ENCODE peak calls at places on chromosomes 4 and X, in four cellular contexts. H is GM12878, E is HepG2, Q is K562. C is an unnamed sample.

GRCh38 chrX:49053223-49054072 is 5.4 kb upstream of the CCDC120 start:
- DNase-seq in E (peak; percentile 45), Q (peak; percentile 80), H (no peak), C (peak; percentile 90)

GRCh38 chr4:147863808-147864472 is 132.1 kb downstream of the ARHGAP10 start:
- DNase-seq in Q (no peak), E (no peak), H (no peak), C (no peak)

GRCh38 chrX:16786791-16787735 is 797 bp downstream of the TXLNG start:
- DNase-seq in E (no peak), Q (peak; percentile 55), H (no peak), C (peak; percentile 68)

GRCh38 chr4:56305390-56305789 is 81.9 kb downstream of the AASDH start:
- DNase-seq in Q (no peak), E (peak; percentile 10), H (no peak), C (no peak)

GRCh38 chrX:150871341-150871811 is 27.1 kb downstream of the CD99L2 start:
- DNase-seq in E (no peak), H (no peak), Q (no peak), C (no peak)

GRCh38 chrX:9905288-9905687 is 61.9 kb upstream of the CLDN34 start:
- DNase-seq in Q (no peak), E (no peak), H (no peak), C (no peak)

GRCh38 chr4:13888112-13888511 is 260.6 kb upstream of the BOD1L1 start:
- DNase-seq in Q (no peak), E (no peak), H (no peak), C (no peak)

GRCh38 chr4:164977243-164978164 is at the start of gene TRIM61:
- DNase-seq in Q (peak; percentile 11), E (no peak), H (peak; percentile 54), C (peak; percentile 11)

GRCh38 chrX:73836956-73837477 is 274.0 kb downstream of the CHIC1 start:
- DNase-seq in H (no peak), E (no peak), Q (no peak), C (no peak)

GRCh38 chr4:158914178-158914577 is 145.4 kb downstream of the FNIP2 start:
- DNase-seq in E (no peak), H (no peak), Q (no peak), C (no peak)

GRCh38 chr4:144449623-144450022 is 196.3 kb upstream of the HHIP start:
- DNase-seq in H (no peak), E (no peak), Q (no peak), C (no peak)

GRCh38 chr4:90095000-90095399 is 32.2 kb upstream of the CCSER1 start:
- DNase-seq in H (no peak), E (no peak), Q (no peak), C (no peak)

GRCh38 chr4:112170451-112170993 is 25.3 kb downstream of the FAM241A start:
- DNase-seq in E (peak; percentile 43), Q (peak; percentile 55), H (no peak), C (no peak)

GRCh38 chrX:48769230-48769629 is 7.7 kb downstream of the GLOD5 start:
- DNase-seq in Q (no peak), E (peak; percentile 18), H (no peak), C (no peak)

GRCh38 chrX:110852180-110852579 is 56.6 kb upstream of the CHRDL1 start:
- DNase-seq in H (no peak), E (no peak), Q (peak; percentile 21), C (peak; percentile 42)

GRCh38 chr4:84498203-84499026 is 677 bp downstream of the NKX6-1 start:
- DNase-seq in Q (no peak), H (no peak), E (no peak), C (peak; percentile 46)

GRCh38 chr4:43133566-43133965 is 241.1 kb downstream of the GRXCR1 start:
- DNase-seq in E (no peak), H (no peak), Q (no peak), C (no peak)

GRCh38 chr4:26355392-26356052 is 34.7 kb downstream of the RBPJ start:
- DNase-seq in E (no peak), H (no peak), Q (no peak), C (no peak)

GRCh38 chr4:56733352-56733751 is 52.3 kb upstream of the HOPX start:
- DNase-seq in Q (no peak), H (no peak), E (no peak), C (no peak)

GRCh38 chr4:6178757-6179156 is 21.6 kb downstream of the JAKMIP1 start:
- DNase-seq in E (no peak), H (no peak), Q (no peak), C (no peak)

GRCh38 chr4:29708473-29708872 is 1011.7 kb upstream of the PCDH7 start:
- DNase-seq in E (no peak), H (no peak), Q (no peak), C (no peak)

GRCh38 chr4:57442834-57443291 is 332.7 kb upstream of the IGFBP7 start:
- DNase-seq in Q (peak; percentile 17), E (peak; percentile 26), H (no peak), C (peak; percentile 54)

GRCh38 chrX:106891762-106892161 is 11.4 kb downstream of the RIPPLY1 start:
- DNase-seq in E (no peak), Q (no peak), H (no peak), C (no peak)

GRCh38 chr4:26812049-26812729 is 48.5 kb upstream of the STIM2 start:
- DNase-seq in H (no peak), Q (no peak), E (no peak), C (no peak)

GRCh38 chr4:44100456-44100855 is 348.2 kb downstream of the KCTD8 start:
- DNase-seq in Q (no peak), H (no peak), E (no peak), C (no peak)

GRCh38 chr4:41379230-41379629 is 122.5 kb downstream of the UCHL1 start:
- DNase-seq in H (no peak), Q (no peak), E (no peak), C (no peak)

DNA sequence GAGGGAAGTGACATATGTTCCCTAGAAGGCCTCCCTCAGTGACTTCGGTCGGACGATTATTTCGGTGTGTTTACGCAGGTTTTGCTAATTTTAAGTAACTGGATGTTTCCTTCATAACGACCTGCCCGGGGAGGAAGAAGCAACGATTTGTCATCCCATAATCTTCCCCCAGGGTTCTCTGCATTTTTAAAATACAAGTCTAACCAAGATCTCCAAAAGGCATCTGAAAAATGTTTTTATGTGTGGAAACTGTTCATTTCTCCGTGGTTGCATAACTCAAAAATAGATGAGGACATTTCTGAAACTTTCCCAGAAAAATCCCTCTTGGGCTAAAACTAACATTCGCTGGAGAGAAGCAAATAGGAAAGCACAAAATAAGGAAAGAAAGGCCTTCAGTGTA is 195.4 kb downstream of the SHOX start:
- DNase-seq in Q (no peak), H (no peak), E (no peak), C (no peak)
- TF ChIP-seq GABPA in Q (no peak), H (no peak), E (no peak), C (no peak)

DNA sequence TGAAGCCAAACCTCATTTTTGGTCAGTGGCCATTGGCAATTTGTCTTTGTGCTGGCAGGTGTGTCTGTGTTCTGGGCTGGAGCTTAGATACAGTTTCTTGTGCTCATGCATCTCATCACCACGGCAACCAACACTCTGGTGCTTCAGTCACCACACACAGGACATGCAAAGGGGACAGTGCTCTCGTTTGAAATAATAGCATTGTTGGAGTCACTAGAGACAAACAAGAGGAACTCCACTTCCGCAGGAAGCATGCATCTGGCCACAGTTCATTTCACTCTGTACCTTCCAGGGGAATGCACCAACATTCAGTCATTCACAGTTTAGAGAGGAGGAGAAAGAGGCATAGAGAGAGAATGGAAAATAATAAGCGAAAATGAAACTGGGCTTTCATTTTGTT is 267.4 kb downstream of the ANK2 start:
- DNase-seq in Q (no peak), H (peak; percentile 75), E (no peak), C (peak; percentile 20)
- TF ChIP-seq MXI1 in Q (no peak), H (no peak), E (no peak), C (no peak)

DNA sequence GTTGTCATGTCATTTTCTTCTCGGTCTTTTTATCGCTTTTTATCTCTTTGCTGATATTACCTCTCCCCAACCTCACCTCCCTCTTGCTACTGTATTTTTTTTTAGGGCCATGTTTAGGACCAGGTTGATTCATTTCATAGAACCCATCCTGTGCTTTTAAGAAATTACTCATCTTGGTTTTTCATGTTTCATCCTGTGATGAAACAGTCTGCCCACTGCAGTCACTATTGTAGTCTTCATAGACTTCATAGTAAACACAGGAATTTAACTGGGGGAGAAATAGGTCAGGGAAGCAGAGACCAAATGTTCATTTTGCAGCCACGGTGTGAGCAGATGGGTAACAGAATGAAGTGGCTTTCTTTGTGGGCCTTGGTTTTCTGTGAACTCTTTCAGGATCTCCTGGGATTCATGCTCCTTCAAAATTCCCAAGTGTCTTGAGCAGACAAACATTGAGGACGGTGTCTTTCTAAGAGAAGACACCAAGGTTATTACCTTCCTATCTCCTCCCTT is 161.8 kb downstream of the NAA11 start:
- DNase-seq in E (no peak), H (no peak), Q (no peak), C (no peak)
- TF ChIP-seq GABPA in E (no peak), H (peak; percentile 31), Q (no peak), C (no peak)

DNA sequence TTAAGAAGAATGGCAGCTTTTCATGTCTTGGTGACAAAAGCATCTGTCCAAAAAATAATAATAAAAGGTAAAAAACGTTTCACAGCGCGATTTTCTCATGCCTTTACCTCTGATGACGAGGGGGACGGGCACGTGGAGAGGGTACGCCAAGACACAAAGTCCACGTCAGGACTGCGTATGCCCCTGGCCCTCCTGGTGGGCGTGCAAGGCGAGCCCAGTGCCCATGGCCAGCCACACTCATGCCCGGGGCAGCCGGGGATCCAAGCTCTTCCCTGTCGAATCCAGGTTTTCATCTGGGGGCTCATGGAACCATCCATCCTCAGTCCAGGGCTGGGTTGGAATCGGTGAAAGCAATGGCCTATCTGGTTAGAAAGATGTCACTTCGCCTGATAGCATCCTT is 176.6 kb downstream of the AFAP1 start:
- DNase-seq in E (no peak), H (no peak), Q (no peak), C (no peak)
- TF ChIP-seq MXI1 in E (no peak), H (no peak), Q (no peak), C (no peak)

DNA sequence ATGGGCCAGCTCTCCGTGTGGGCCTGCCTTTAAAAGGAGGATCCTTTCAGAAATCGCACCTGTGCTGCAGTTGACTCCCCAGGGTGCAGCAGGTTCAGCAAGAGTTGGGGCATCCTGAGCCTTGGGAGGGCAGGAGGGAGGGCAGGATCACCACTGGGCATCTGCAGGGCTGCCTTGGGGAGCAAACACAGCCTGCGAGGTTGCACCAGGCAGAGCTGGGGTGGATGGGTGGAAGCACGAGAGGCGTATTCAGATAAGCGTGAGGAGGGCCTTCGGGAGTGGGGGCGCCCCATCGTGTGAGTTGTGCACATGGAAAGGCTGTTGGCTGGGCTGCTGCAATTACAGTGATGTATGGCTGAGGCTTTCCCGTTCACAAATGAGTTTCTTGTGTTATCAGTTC is 55.6 kb downstream of the PSAPL1 start:
- DNase-seq in E (no peak), H (no peak), Q (no peak), C (no peak)
- TF ChIP-seq GABPA in E (no peak), H (no peak), Q (no peak), C (no peak)

C was measured in SK-N-SH.